ENCODE peak calls at places on chromosomes 3 and 15, in five cellular contexts. H is activated B cell treated with CpG ODN at 0.5 μM for 24 hours, N is cardiac muscle cell, D is AG04450, Z is HFF-Myc. O is an unnamed sample.

GRCh38 chr15:25372298-25372697 is 66.5 kb downstream of the UBE3A start:
- DNase-seq in H (no peak), N (peak; percentile 62), D (peak; percentile 18), Z (no peak), O (no peak)

GRCh38 chr3:18443670-18444596 is 18.8 kb upstream of the SATB1 start:
- DNase-seq in H (peak; percentile 34), N (peak; percentile 11), D (no peak), Z (no peak), O (peak; percentile 31)

GRCh38 chr3:66498718-66499611 is 1.9 kb downstream of the LRIG1 start:
- DNase-seq in H (no peak), N (no peak), D (no peak), Z (no peak), O (no peak)

GRCh38 chr15:99445272-99445850 is 120.4 kb upstream of the MEF2A start:
- DNase-seq in H (no peak), N (no peak), D (no peak), Z (no peak), O (peak; percentile 5)

GRCh38 chr15:31157644-31158069 is 56.1 kb upstream of the TRPM1 start:
- DNase-seq in H (no peak), N (no peak), D (no peak), Z (no peak), O (no peak)

GRCh38 chr3:158991146-158991705 is 189.4 kb downstream of the MFSD1 start:
- DNase-seq in H (no peak), N (no peak), D (no peak), Z (no peak), O (no peak)

GRCh38 chr15:68429691-68430470 is 2.1 kb downstream of the ITGA11 start:
- DNase-seq in H (no peak), N (no peak), D (no peak), Z (no peak), O (peak; percentile 5)

GRCh38 chr15:33132722-33133345 is 61.7 kb downstream of the FMN1 start:
- DNase-seq in H (no peak), N (peak; percentile 75), D (peak; percentile 61), Z (peak; percentile 60), O (no peak)

GRCh38 chr3:58161435-58162398 is 49.1 kb downstream of the DNASE1L3 start:
- DNase-seq in H (no peak), N (peak; percentile 96), D (peak; percentile 88), Z (peak; percentile 97), O (no peak)

GRCh38 chr15:62306851-62307504 is 141.9 kb upstream of the C2CD4B start:
- DNase-seq in H (no peak), N (peak; percentile 88), D (peak; percentile 23), Z (peak; percentile 39), O (peak; percentile 57)

GRCh38 chr3:127694467-127695215 is 21.9 kb downstream of the ABTB1 start:
- DNase-seq in H (no peak), N (no peak), D (no peak), Z (no peak), O (no peak)

GRCh38 chr3:160003520-160004128 is 15.0 kb downstream of the IL12A start:
- DNase-seq in H (peak; percentile 38), N (peak; percentile 67), D (no peak), Z (no peak), O (peak; percentile 55)

GRCh38 chr15:31367021-31367729 is 40.5 kb downstream of the KLF13 start:
- DNase-seq in H (no peak), N (no peak), D (no peak), Z (no peak), O (no peak)

GRCh38 chr3:161291191-161291901 is 70.2 kb downstream of the NMD3 start:
- DNase-seq in H (no peak), N (no peak), D (no peak), Z (no peak), O (no peak)

GRCh38 chr3:8204846-8205624 is 296.6 kb upstream of the LMCD1 start:
- DNase-seq in H (no peak), N (peak; percentile 11), D (no peak), Z (peak; percentile 24), O (no peak)

GRCh38 chr3:186472466-186473008 is 71.6 kb downstream of the CRYGS start:
- DNase-seq in H (no peak), N (no peak), D (no peak), Z (peak; percentile 10), O (no peak)

GRCh38 chr3:171487382-171487781 is 27.2 kb upstream of the TNIK start:
- DNase-seq in H (no peak), N (no peak), D (no peak), Z (no peak), O (no peak)

GRCh38 chr3:186413615-186414415 is 51.8 kb upstream of the DGKG start:
- DNase-seq in H (no peak), N (peak; percentile 12), D (no peak), Z (no peak), O (peak; percentile 50)

GRCh38 chr3:160879859-160880258 is 123.8 kb downstream of the PPM1L start:
- DNase-seq in H (no peak), N (no peak), D (no peak), Z (no peak), O (no peak)

GRCh38 chr3:112789787-112790186 is 56.9 kb downstream of the CD200R1L start:
- DNase-seq in H (no peak), N (no peak), D (no peak), Z (no peak), O (no peak)

GRCh38 chr15:77738441-77739437 is 106.0 kb upstream of the LINGO1 start:
- DNase-seq in H (no peak), N (no peak), D (no peak), Z (no peak), O (no peak)

GRCh38 chr3:73069187-73069586 is 7.7 kb downstream of the EBLN2 start:
- DNase-seq in H (no peak), N (no peak), D (no peak), Z (no peak), O (no peak)

GRCh38 chr15:38354321-38354929 is 99.5 kb upstream of the FAM98B start:
- DNase-seq in H (peak; percentile 16), N (peak; percentile 82), D (peak; percentile 37), Z (peak; percentile 25), O (peak; percentile 38)

GRCh38 chr3:123307064-123307463 is 105.3 kb downstream of the SEC22A start:
- DNase-seq in H (no peak), N (no peak), D (no peak), Z (no peak), O (no peak)

GRCh38 chr15:81492303-81492702 is 118.3 kb upstream of the TMC3 start:
- DNase-seq in H (no peak), N (peak; percentile 75), D (no peak), Z (no peak), O (no peak)

GRCh38 chr15:73572296-73572695 is 60.9 kb downstream of the NPTN start:
- DNase-seq in H (no peak), N (no peak), D (no peak), Z (no peak), O (no peak)

GRCh38 chr15:60358935-60359672 is 38.7 kb downstream of the ANXA2 start:
- DNase-seq in H (no peak), N (peak; percentile 68), D (peak; percentile 62), Z (no peak), O (no peak)

GRCh38 chr3:116059421-116060096 is 385.7 kb downstream of the LSAMP start:
- DNase-seq in H (no peak), N (peak; percentile 29), D (peak; percentile 49), Z (peak; percentile 86), O (no peak)

GRCh38 chr3:116709479-116709878 is at the start of gene TUSC7:
- DNase-seq in H (no peak), N (no peak), D (no peak), Z (no peak), O (no peak)

DNA sequence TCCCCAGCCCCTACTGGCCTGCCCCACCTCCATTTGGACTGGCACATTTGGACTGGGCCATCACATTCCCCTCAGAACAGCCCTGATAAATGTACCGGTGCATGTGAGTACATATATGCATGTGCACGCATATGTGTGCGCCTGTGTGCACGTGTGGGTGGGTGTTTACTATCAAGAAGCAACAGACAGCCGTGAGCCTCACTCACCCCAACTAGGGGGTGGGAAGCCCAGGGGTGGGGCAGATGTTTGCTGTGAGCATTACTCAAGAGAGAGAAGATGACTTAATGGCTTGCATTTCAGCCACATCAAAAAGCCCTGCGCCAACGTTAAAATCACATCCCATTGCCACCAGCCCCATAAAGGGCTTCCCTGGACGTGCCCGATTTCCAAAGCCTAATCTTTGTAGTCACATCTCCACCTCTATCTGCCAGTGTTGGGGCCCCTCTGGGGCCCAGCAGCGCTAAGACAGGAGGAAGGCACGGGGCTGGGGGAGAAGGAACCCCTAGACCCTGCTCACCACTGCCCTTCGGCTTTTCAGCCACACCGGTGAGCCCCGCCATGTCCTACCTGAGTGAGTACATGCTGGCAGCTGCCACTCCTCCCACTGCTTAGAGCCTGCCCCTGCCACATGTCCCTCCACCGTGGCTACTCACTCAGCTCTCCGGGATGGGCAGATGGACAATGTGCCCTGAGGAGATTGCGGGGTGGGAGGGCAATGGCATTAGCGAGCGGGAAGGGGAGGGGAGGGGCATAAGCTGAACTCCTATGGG is 10.9 kb downstream of the ITIH3 start:
- DNase-seq in H (no peak), N (no peak), D (no peak), Z (no peak), O (no peak)
- TF ChIP-seq CTCF in H (no peak), N (no peak), D (no peak), Z (no peak), O (no peak)

DNA sequence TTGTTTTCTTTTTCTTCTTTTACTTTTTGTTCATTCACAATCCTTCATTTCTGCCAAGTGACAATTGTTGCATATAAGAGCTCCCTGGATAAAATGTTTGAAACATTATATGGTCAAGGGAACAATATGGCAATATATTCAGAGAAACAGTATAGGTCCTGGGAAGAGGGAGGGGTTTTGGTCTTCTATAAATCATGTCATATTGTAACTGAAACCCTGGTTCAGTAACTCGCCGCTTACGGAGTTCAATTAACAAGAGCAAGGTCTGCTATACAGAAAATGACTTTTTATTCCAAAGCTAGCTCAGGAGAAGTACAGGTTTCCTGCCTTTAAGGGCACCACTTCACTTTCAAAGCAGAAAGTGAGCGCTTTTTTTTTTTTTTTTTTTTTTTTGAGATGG is 522.1 kb upstream of the TGFBR2 start:
- DNase-seq in H (no peak), N (no peak), D (no peak), Z (no peak), O (no peak)
- TF ChIP-seq CTCF in H (no peak), N (no peak), D (no peak), Z (no peak), O (no peak)

DNA sequence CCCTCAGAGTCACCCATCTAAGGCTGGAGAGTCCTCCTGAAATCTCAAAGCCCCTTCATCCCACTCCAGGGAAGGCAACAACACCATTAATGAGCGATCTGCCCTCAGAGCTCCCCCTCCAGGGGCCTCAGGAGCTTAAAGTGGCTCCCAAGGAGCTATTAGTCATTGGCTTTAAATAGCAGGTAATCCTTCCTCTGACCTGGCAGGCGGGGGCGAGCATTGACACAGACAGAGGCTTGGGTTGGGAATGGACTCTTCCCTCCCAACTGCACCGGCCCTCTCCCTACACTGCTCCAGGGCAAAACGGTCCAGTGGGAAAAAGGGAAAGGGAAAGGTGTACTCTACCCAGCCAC is 1.4 kb downstream of the MFGE8 start:
- DNase-seq in H (no peak), N (no peak), D (no peak), Z (no peak), O (peak; percentile 20)
- TF ChIP-seq CTCF in H (no peak), N (no peak), D (no peak), Z (no peak), O (no peak)

DNA sequence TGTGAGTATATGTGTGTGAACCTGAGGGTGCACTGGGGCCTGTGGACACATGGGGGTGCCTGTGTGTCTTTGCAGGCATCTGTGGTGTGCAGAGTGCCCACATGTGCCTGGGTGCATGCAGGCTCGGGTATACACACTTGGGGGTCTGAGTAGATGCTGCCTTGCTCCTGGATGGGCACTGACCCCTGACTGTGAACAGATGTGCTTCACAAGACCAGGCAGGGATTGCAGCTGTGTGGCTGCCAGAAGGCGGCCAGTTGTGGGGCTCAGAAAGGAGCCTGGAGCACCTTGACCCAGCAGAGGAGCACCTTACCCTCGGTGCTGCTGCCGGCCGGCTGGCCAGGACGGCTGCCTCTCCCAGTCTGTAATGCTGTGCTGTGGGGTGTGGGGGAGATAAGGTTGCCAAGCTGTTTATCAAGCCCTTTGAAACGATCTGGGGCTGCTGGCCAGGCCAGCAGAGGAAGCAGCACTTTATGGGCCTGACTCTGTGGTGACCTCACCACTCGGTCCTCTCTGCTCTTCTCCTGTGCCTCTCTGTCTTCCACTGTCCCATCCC is 55.5 kb upstream of the MRPS22 start:
- DNase-seq in H (no peak), N (peak; percentile 19), D (no peak), Z (no peak), O (no peak)
- TF ChIP-seq CTCF in H (no peak), N (peak; percentile 5), D (peak; percentile 29), Z (peak; percentile 32), O (no peak)

O was measured in GM13976.